ENCODE peak calls at places on chromosome 12, in four cellular contexts. M, U, W and T are unnamed samples.

GRCh38 chr12:131438874-131439273 is 272.0 kb upstream of the SFSWAP start:
- DNase-seq in M (no peak), U (no peak), W (no peak), T (peak; percentile 30)

GRCh38 chr12:103177624-103178023 is 220.2 kb downstream of the ASCL1 start:
- DNase-seq in W (no peak), M (no peak), U (no peak), T (no peak)

GRCh38 chr12:75981773-75982564 is 49.6 kb downstream of the PHLDA1 start:
- DNase-seq in U (no peak), W (no peak), M (no peak), T (no peak)

GRCh38 chr12:62731378-62731710 is 203.6 kb downstream of the PPM1H start:
- DNase-seq in U (no peak), W (no peak), M (no peak), T (no peak)

GRCh38 chr12:11686135-11686534 is 36.7 kb downstream of the ETV6 start:
- DNase-seq in W (no peak), U (no peak), M (no peak), T (no peak)

GRCh38 chr12:122467983-122468382 is 32.7 kb downstream of the ZCCHC8 start:
- DNase-seq in M (no peak), U (no peak), W (no peak), T (no peak)

GRCh38 chr12:130835011-130835410 is 4.0 kb downstream of the STX2 start:
- DNase-seq in M (no peak), W (no peak), U (no peak), T (no peak)

GRCh38 chr12:24742378-24742777 is 206.5 kb downstream of the BCAT1 start:
- DNase-seq in W (peak; percentile 32), M (no peak), U (no peak), T (no peak)

GRCh38 chr12:108327621-108328371 is 11.3 kb downstream of the CMKLR1 start:
- DNase-seq in M (no peak), U (no peak), W (no peak), T (no peak)

GRCh38 chr12:109621864-109622485 is 48.4 kb downstream of the MVK start:
- DNase-seq in U (peak; percentile 86), W (no peak), M (no peak), T (peak; percentile 61)

GRCh38 chr12:100401660-100402059 is 44.8 kb downstream of the SLC17A8 start:
- DNase-seq in U (no peak), M (no peak), W (no peak), T (no peak)

GRCh38 chr12:14267724-14268123 is 97.8 kb upstream of the ATF7IP start:
- DNase-seq in M (no peak), U (no peak), W (no peak), T (no peak)
- H3K9me3 ChIP-seq in M (no peaks in the 10 kb centered on the region), U (no peaks in the 10 kb centered on the region), W (peaks cover 19% of the 10 kb centered on the region), T (no peaks in the 10 kb centered on the region)

GRCh38 chr12:91273542-91273941 is 90.9 kb upstream of the DCN start:
- DNase-seq in W (no peak), M (no peak), U (no peak), T (no peak)

GRCh38 chr12:91276529-91276928 is 93.9 kb upstream of the DCN start:
- DNase-seq in W (no peak), U (no peak), M (no peak), T (no peak)

GRCh38 chr12:91267039-91267438 is 84.4 kb upstream of the DCN start:
- DNase-seq in U (no peak), W (no peak), M (no peak), T (no peak)

GRCh38 chr12:91274886-91275285 is 92.3 kb upstream of the DCN start:
- DNase-seq in U (no peak), M (no peak), W (no peak), T (peak; percentile 46)

GRCh38 chr12:91272456-91273063 is 89.9 kb upstream of the DCN start:
- DNase-seq in W (no peak), U (no peak), M (no peak), T (peak; percentile 58)
- H2AFZ ChIP-seq in W (no peak overlapping the region), U (no peak overlapping the region), M (no peak overlapping the region), T (no peak overlapping the region)

DNA sequence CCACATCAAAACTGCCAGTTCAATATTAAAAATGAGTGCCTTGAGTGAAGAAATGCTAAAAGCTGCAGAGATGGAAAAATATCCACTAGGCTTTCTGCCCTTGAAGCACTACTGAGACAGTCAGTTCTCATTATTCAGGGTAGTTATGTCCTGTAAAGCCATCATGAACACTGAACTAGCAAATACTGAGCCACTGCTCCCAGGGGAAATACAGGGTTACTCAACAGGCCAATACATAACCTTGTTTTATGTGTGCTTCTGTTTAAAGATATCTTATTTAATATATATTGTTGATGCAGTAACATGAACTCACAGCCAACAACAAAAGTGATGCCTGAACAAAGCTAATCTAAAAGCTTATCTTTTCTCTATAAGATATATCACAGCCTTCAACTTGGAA is 3.3 kb downstream of the RAD52 start:
- DNase-seq in W (no peak), M (no peak), U (no peak), T (no peak)
- TF ChIP-seq EZH2phosphoT487 in W (no peak), M (no peak), U (no peak), T (no peak)

DNA sequence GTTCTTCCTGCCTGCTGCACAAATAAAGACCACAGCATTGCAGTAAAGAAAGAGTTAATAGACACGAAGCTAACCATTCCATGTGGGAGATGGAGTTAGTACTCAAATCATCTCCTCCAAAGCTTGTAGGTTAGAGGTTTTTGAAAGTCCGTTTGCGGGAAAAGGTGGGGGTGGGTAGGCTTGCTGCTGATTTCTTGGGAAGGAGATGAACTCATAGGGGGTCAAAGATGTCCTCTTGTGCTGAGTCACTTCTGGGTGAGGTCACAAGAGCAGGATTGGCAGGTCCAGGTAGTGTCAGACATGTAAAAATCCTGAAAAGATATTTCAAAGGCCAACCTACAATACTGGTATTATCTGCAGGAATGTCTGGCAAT is 66.4 kb downstream of the PTHLH start:
- DNase-seq in M (no peak), U (no peak), W (no peak), T (no peak)
- H3K9me3 ChIP-seq in M (no peaks in the 10 kb centered on the region), U (no peaks in the 10 kb centered on the region), W (no peaks in the 10 kb centered on the region), T (no peaks in the 10 kb centered on the region)

GRCh38 chr12:124147030-124147429 is 147.9 kb upstream of the RFLNA start:
- DNase-seq in M (no peak), U (no peak), W (no peak), T (no peak)
- H2AFZ ChIP-seq in M (peak overlapping the region; percentile 31), U (no peak overlapping the region), W (peak overlapping the region; percentile 69), T (no peak overlapping the region)